ENCODE peak calls at places on chromosomes 13 and 19, in five cellular contexts. One of them, this sample, is unnamed.

GRCh38 chr13:43629691-43630480 is 156.9 kb downstream of the ENOX1 start:
- DNase-seq in AG09319: peak
- DNase-seq in progenitor cell of endocrine pancreas: no peak
- DNase-seq in thoracic aorta: no peak
- DNase-seq in right atrium auricular region: no peak
- DNase-seq in this sample: no peak

GRCh38 chr13:46961719-46962118 is 64.9 kb upstream of the HTR2A start:
- DNase-seq in AG09319: no peak
- DNase-seq in progenitor cell of endocrine pancreas: no peak
- DNase-seq in thoracic aorta: no peak
- DNase-seq in right atrium auricular region: no peak
- DNase-seq in this sample: no peak

GRCh38 chr19:3768015-3768747 is 3.8 kb downstream of the RAX2 start:
- DNase-seq in AG09319: no peak
- DNase-seq in progenitor cell of endocrine pancreas: no peak
- DNase-seq in thoracic aorta: no peak
- DNase-seq in right atrium auricular region: no peak
- DNase-seq in this sample: no peak

GRCh38 chr19:49853852-49854849 is 3.2 kb downstream of the PTOV1 start:
- DNase-seq in AG09319: no peak
- DNase-seq in progenitor cell of endocrine pancreas: no peak
- DNase-seq in thoracic aorta: no peak
- DNase-seq in right atrium auricular region: no peak
- DNase-seq in this sample: no peak

GRCh38 chr19:35712910-35713845 is 4.6 kb upstream of the KMT2B start:
- DNase-seq in AG09319: no peak
- DNase-seq in progenitor cell of endocrine pancreas: no peak
- DNase-seq in thoracic aorta: no peak
- DNase-seq in right atrium auricular region: no peak
- DNase-seq in this sample: no peak

GRCh38 chr19:13978721-13979191 is 26.4 kb downstream of the DCAF15 start:
- DNase-seq in AG09319: no peak
- DNase-seq in progenitor cell of endocrine pancreas: no peak
- DNase-seq in thoracic aorta: no peak
- DNase-seq in right atrium auricular region: no peak
- DNase-seq in this sample: peak

GRCh38 chr19:16698914-16699313 is 20.7 kb upstream of the NWD1 start:
- DNase-seq in AG09319: no peak
- DNase-seq in progenitor cell of endocrine pancreas: no peak
- DNase-seq in thoracic aorta: no peak
- DNase-seq in right atrium auricular region: no peak
- DNase-seq in this sample: no peak

GRCh38 chr19:33864311-33864850 is 67.7 kb downstream of the KCTD15 start:
- DNase-seq in AG09319: no peak
- DNase-seq in progenitor cell of endocrine pancreas: no peak
- DNase-seq in thoracic aorta: no peak
- DNase-seq in right atrium auricular region: no peak
- DNase-seq in this sample: no peak

GRCh38 chr19:44677019-44677809 is 5.9 kb downstream of the CEACAM19 start:
- DNase-seq in AG09319: no peak
- DNase-seq in progenitor cell of endocrine pancreas: no peak
- DNase-seq in thoracic aorta: no peak
- DNase-seq in right atrium auricular region: no peak
- DNase-seq in this sample: no peak

GRCh38 chr19:2235026-2235395 is 1.1 kb downstream of the PLEKHJ1 start:
- DNase-seq in AG09319: no peak
- DNase-seq in progenitor cell of endocrine pancreas: no peak
- DNase-seq in thoracic aorta: no peak
- DNase-seq in right atrium auricular region: no peak
- DNase-seq in this sample: no peak

GRCh38 chr19:3243851-3244700 is 19.6 kb downstream of the CELF5 start:
- DNase-seq in AG09319: peak
- DNase-seq in progenitor cell of endocrine pancreas: peak
- DNase-seq in thoracic aorta: no peak
- DNase-seq in right atrium auricular region: no peak
- DNase-seq in this sample: peak

GRCh38 chr19:13150919-13151604 is 851 bp downstream of the IER2 start:
- DNase-seq in AG09319: no peak
- DNase-seq in progenitor cell of endocrine pancreas: no peak
- DNase-seq in thoracic aorta: no peak
- DNase-seq in right atrium auricular region: no peak
- DNase-seq in this sample: no peak

GRCh38 chr13:45989607-45990006 is 62.9 kb downstream of the ZC3H13 start:
- DNase-seq in AG09319: peak
- DNase-seq in progenitor cell of endocrine pancreas: no peak
- DNase-seq in thoracic aorta: no peak
- DNase-seq in right atrium auricular region: no peak
- DNase-seq in this sample: no peak

GRCh38 chr13:33633701-33634525 is 184.0 kb upstream of the RFC3 start:
- DNase-seq in AG09319: no peak
- DNase-seq in progenitor cell of endocrine pancreas: no peak
- DNase-seq in thoracic aorta: no peak
- DNase-seq in right atrium auricular region: no peak
- DNase-seq in this sample: peak

GRCh38 chr13:22064854-22065646 is 394.2 kb downstream of the FGF9 start:
- DNase-seq in AG09319: no peak
- DNase-seq in progenitor cell of endocrine pancreas: no peak
- DNase-seq in thoracic aorta: no peak
- DNase-seq in right atrium auricular region: no peak
- DNase-seq in this sample: no peak

GRCh38 chr13:114313061-114313860 is 1.0 kb upstream of the CHAMP1 start:
- DNase-seq in AG09319: no peak
- DNase-seq in progenitor cell of endocrine pancreas: no peak
- DNase-seq in thoracic aorta: no peak
- DNase-seq in right atrium auricular region: no peak
- DNase-seq in this sample: no peak

GRCh38 chr13:26965976-26966375 is 205.4 kb upstream of the GPR12 start:
- DNase-seq in AG09319: no peak
- DNase-seq in progenitor cell of endocrine pancreas: no peak
- DNase-seq in thoracic aorta: no peak
- DNase-seq in right atrium auricular region: no peak
- DNase-seq in this sample: no peak

GRCh38 chr13:24161010-24161775 is 673 bp downstream of the SPATA13 start:
- DNase-seq in AG09319: no peak
- DNase-seq in progenitor cell of endocrine pancreas: no peak
- DNase-seq in thoracic aorta: no peak
- DNase-seq in right atrium auricular region: no peak
- DNase-seq in this sample: no peak

GRCh38 chr19:2616741-2617392 is 85.6 kb downstream of the GNG7 start:
- DNase-seq in AG09319: no peak
- DNase-seq in progenitor cell of endocrine pancreas: no peak
- DNase-seq in thoracic aorta: no peak
- DNase-seq in right atrium auricular region: no peak
- DNase-seq in this sample: no peak

GRCh38 chr19:3609779-3610719 is 3.4 kb upstream of the TBXA2R start:
- DNase-seq in AG09319: no peak
- DNase-seq in progenitor cell of endocrine pancreas: no peak
- DNase-seq in thoracic aorta: no peak
- DNase-seq in right atrium auricular region: no peak
- DNase-seq in this sample: no peak

GRCh38 chr13:99085139-99085845 is 107.4 kb upstream of the DOCK9 start:
- DNase-seq in AG09319: no peak
- DNase-seq in progenitor cell of endocrine pancreas: no peak
- DNase-seq in thoracic aorta: no peak
- DNase-seq in right atrium auricular region: no peak
- DNase-seq in this sample: no peak

GRCh38 chr19:39308531-39309304 is 11.9 kb downstream of the LRFN1 start:
- DNase-seq in AG09319: no peak
- DNase-seq in progenitor cell of endocrine pancreas: no peak
- DNase-seq in thoracic aorta: no peak
- DNase-seq in right atrium auricular region: no peak
- DNase-seq in this sample: no peak

GRCh38 chr19:32252333-32252669 is 93.1 kb upstream of the ZNF507 start:
- DNase-seq in AG09319: no peak
- DNase-seq in progenitor cell of endocrine pancreas: no peak
- DNase-seq in thoracic aorta: no peak
- DNase-seq in right atrium auricular region: no peak
- DNase-seq in this sample: no peak

GRCh38 chr13:72842991-72843390 is 61.1 kb downstream of the PIBF1 start:
- DNase-seq in AG09319: no peak
- DNase-seq in progenitor cell of endocrine pancreas: no peak
- DNase-seq in thoracic aorta: no peak
- DNase-seq in right atrium auricular region: no peak
- DNase-seq in this sample: no peak

GRCh38 chr13:76223565-76223964 is 587.4 kb downstream of the LMO7 start:
- DNase-seq in AG09319: no peak
- DNase-seq in progenitor cell of endocrine pancreas: no peak
- DNase-seq in thoracic aorta: no peak
- DNase-seq in right atrium auricular region: no peak
- DNase-seq in this sample: no peak

GRCh38 chr13:72253754-72254153 is 386.8 kb upstream of the DACH1 start:
- DNase-seq in AG09319: no peak
- DNase-seq in progenitor cell of endocrine pancreas: no peak
- DNase-seq in thoracic aorta: no peak
- DNase-seq in right atrium auricular region: no peak
- DNase-seq in this sample: no peak

DNA sequence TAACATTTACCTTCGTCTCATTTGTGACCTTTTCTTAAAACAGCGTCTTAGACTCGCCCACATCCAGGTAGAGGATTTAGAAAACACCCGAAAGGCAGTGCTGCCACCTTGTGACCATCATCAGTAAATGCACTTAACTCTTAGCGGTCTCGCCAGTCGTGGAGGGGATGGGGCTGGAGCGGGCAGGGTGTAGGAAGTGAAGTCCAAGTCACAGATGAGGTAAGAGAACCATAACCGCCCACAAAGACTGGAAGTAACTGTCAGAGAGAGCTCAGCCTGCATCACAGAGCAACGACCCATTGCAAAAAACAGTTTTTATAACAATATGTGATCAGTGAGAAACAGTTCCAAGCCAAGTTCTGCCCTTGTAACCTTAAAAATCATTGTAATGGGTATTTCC is 10.7 kb upstream of the CEACAM3 start:
- DNase-seq in AG09319: peak
- DNase-seq in progenitor cell of endocrine pancreas: peak
- DNase-seq in thoracic aorta: no peak
- DNase-seq in right atrium auricular region: peak
- DNase-seq in this sample: peak
- TF ChIP-seq CTCF in AG09319: peak
- TF ChIP-seq CTCF in progenitor cell of endocrine pancreas: peak
- TF ChIP-seq CTCF in thoracic aorta: peak
- TF ChIP-seq CTCF in right atrium auricular region: peak
- TF ChIP-seq CTCF in this sample: peak

GRCh38 chr13:20711301-20712044 is 8.0 kb downstream of the IL17D start:
- DNase-seq in AG09319: no peak
- DNase-seq in progenitor cell of endocrine pancreas: no peak
- DNase-seq in thoracic aorta: no peak
- DNase-seq in right atrium auricular region: peak
- DNase-seq in this sample: peak
- TF ChIP-seq CTCF in AG09319: no peak
- TF ChIP-seq CTCF in progenitor cell of endocrine pancreas: no peak
- TF ChIP-seq CTCF in thoracic aorta: no peak
- TF ChIP-seq CTCF in right atrium auricular region: no peak
- TF ChIP-seq CTCF in this sample: no peak

GRCh38 chr19:5667751-5668271 is 12.5 kb downstream of the MICOS13 start:
- DNase-seq in AG09319: no peak
- DNase-seq in progenitor cell of endocrine pancreas: no peak
- DNase-seq in thoracic aorta: no peak
- DNase-seq in right atrium auricular region: no peak
- DNase-seq in this sample: no peak

GRCh38 chr19:5663904-5664303 is 16.4 kb downstream of the MICOS13 start:
- DNase-seq in AG09319: no peak
- DNase-seq in progenitor cell of endocrine pancreas: no peak
- DNase-seq in thoracic aorta: no peak
- DNase-seq in right atrium auricular region: no peak
- DNase-seq in this sample: no peak

GRCh38 chr19:5664515-5664914 is 15.8 kb downstream of the MICOS13 start:
- DNase-seq in AG09319: no peak
- DNase-seq in progenitor cell of endocrine pancreas: no peak
- DNase-seq in thoracic aorta: no peak
- DNase-seq in right atrium auricular region: no peak
- DNase-seq in this sample: no peak

GRCh38 chr19:5666921-5667610 is 13.2 kb downstream of the MICOS13 start:
- DNase-seq in AG09319: no peak
- DNase-seq in progenitor cell of endocrine pancreas: no peak
- DNase-seq in thoracic aorta: no peak
- DNase-seq in right atrium auricular region: no peak
- DNase-seq in this sample: no peak

DNA sequence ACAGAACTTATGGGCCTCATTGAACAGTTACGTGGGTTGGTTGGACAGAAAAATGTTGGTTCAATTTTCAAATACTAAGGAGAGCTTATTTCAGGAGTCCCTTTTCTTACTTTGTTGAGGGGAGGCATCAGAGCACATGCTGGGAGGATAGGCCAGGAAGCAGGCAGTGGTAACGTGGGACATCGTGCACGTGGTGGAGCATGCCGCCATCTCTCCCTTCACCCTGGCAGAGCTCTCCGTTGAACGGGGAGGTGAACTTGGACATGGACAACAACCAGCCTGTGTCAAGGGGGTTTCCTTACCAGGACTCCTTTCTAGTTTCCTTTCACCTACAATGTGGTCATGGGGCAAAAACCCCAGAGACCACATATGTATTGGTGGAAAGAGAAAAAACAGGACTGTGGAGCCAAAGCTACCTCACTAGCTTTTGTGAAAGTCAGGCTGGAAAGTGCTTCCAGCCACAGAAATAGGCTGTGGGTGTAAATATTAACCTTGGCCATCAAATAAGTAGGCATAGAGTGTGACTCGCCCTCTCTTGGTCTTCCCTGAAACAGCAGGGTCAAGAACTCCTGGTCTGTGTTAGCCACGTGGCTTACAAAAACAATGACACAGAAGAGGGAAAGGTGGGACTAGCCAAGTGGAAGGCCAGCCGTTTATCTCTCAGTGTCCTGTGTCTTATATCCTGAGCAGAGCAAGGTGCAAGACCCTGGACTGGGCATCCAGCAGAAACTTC is 14.4 kb downstream of the MICOS13 start:
- DNase-seq in AG09319: no peak
- DNase-seq in progenitor cell of endocrine pancreas: no peak
- DNase-seq in thoracic aorta: no peak
- DNase-seq in right atrium auricular region: no peak
- DNase-seq in this sample: no peak
- TF ChIP-seq CTCF in AG09319: peak
- TF ChIP-seq CTCF in progenitor cell of endocrine pancreas: no peak
- TF ChIP-seq CTCF in thoracic aorta: no peak
- TF ChIP-seq CTCF in right atrium auricular region: no peak
- TF ChIP-seq CTCF in this sample: no peak

DNA sequence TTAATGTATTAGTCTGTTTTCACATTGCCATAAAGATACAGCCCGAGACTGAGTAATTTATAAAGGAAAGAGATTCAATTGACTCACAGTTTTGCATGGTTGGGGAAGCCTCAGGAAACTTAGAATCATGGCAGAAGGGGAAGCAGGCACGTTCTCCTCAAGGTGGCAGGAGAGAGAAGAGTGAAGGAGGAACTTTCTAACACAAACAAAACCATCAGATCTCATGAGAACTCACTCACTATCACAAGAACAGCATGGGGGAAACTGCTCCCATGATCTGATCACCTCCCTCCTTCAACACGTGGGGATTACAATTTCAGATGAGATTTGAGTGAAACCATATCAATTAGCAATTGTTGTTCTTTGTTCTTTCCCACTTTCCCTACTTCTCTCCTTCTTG is 689.0 kb upstream of the SLITRK1 start:
- DNase-seq in AG09319: no peak
- DNase-seq in progenitor cell of endocrine pancreas: no peak
- DNase-seq in thoracic aorta: no peak
- DNase-seq in right atrium auricular region: no peak
- DNase-seq in this sample: no peak
- TF ChIP-seq CTCF in AG09319: no peak
- TF ChIP-seq CTCF in progenitor cell of endocrine pancreas: no peak
- TF ChIP-seq CTCF in thoracic aorta: no peak
- TF ChIP-seq CTCF in right atrium auricular region: no peak
- TF ChIP-seq CTCF in this sample: no peak

This sample was measured in neural crest cell.